ENCODE peak calls at places on chromosomes 4 and X, in five cellular contexts. M is AG10803, I is M059J, K is AG09309, V is upper lobe of left lung. D is an unnamed sample.

GRCh38 chr4:153115322-153116100 is 88.7 kb upstream of the TRIM2 start:
- DNase-seq in M (peak), I (peak), K (peak), V (peak), D (peak)

GRCh38 chr4:114752404-114752803 is 153.8 kb downstream of the UGT8 start:
- DNase-seq in M (no peak), I (no peak), K (no peak), V (no peak), D (no peak)

GRCh38 chrX:152641256-152641875 is 3.7 kb downstream of the GABRQ start:
- DNase-seq in M (no peak), I (no peak), K (no peak), V (no peak), D (no peak)

GRCh38 chrX:48785156-48785524 is 1.2 kb upstream of the GATA1 start:
- DNase-seq in M (no peak), I (no peak), K (no peak), V (no peak), D (no peak)

GRCh38 chr4:36325499-36325898 is 44.1 kb downstream of the DTHD1 start:
- DNase-seq in M (no peak), I (no peak), K (no peak), V (no peak), D (peak)

GRCh38 chr4:28247805-28248204 is 1387.2 kb downstream of the STIM2 start:
- DNase-seq in M (no peak), I (no peak), K (no peak), V (no peak), D (peak)

GRCh38 chr4:113781439-113782040 is 20.0 kb upstream of the CAMK2D start:
- DNase-seq in M (peak), I (peak), K (no peak), V (no peak), D (peak)

GRCh38 chr4:28350485-28350884 is 1489.8 kb downstream of the STIM2 start:
- DNase-seq in M (peak), I (peak), K (peak), V (no peak), D (no peak)

GRCh38 chrX:136752796-136753195 is 27.9 kb downstream of the ARHGEF6 start:
- DNase-seq in M (peak), I (peak), K (no peak), V (no peak), D (no peak)

GRCh38 chrX:2650865-2651264 is 40.2 kb upstream of the CD99 start:
- DNase-seq in M (no peak), I (no peak), K (no peak), V (no peak), D (no peak)

GRCh38 chr4:78298618-78299017 is 241.5 kb downstream of the FRAS1 start:
- DNase-seq in M (peak), I (peak), K (no peak), V (no peak), D (no peak)

GRCh38 chr4:158775091-158775651 is 6.3 kb downstream of the FNIP2 start:
- DNase-seq in M (peak), I (peak), K (no peak), V (no peak), D (peak)

GRCh38 chr4:81454498-81454897 is 17.2 kb downstream of the RASGEF1B start:
- DNase-seq in M (no peak), I (peak), K (no peak), V (no peak), D (peak)

D was measured in DMS53.